ENCODE peak calls at places on chromosomes 6 and 20, in five cellular contexts. One of them, this sample, is unnamed.

GRCh38 chr6:107493158-107494057 is 3.5 kb downstream of the SOBP start:
- DNase-seq in breast epithelium: no peak
- DNase-seq in HCT116: no peak
- DNase-seq in GM23338: peak; percentile 59
- DNase-seq in prostate gland: peak; percentile 16
- DNase-seq in this sample: no peak

GRCh38 chr20:38534756-38535155 is 46.2 kb upstream of the ADIG start:
- DNase-seq in prostate gland: no peak
- DNase-seq in GM23338: no peak
- DNase-seq in breast epithelium: no peak
- DNase-seq in HCT116: no peak
- DNase-seq in this sample: no peak

GRCh38 chr20:19806806-19807691 is 49.0 kb downstream of the RIN2 start:
- DNase-seq in HCT116: no peak
- DNase-seq in prostate gland: peak; percentile 49
- DNase-seq in GM23338: no peak
- DNase-seq in breast epithelium: no peak
- DNase-seq in this sample: no peak

GRCh38 chr6:14177413-14178082 is 60.0 kb downstream of the CD83 start:
- DNase-seq in breast epithelium: no peak
- DNase-seq in prostate gland: no peak
- DNase-seq in GM23338: no peak
- DNase-seq in HCT116: no peak
- DNase-seq in this sample: no peak

GRCh38 chr6:33824461-33825154 is 20.8 kb upstream of the MLN start:
- DNase-seq in breast epithelium: no peak
- DNase-seq in HCT116: peak; percentile 18
- DNase-seq in prostate gland: no peak
- DNase-seq in GM23338: no peak
- DNase-seq in this sample: no peak

GRCh38 chr20:33474097-33474846 is 15.6 kb upstream of the CBFA2T2 start:
- DNase-seq in breast epithelium: no peak
- DNase-seq in prostate gland: no peak
- DNase-seq in HCT116: no peak
- DNase-seq in GM23338: no peak
- DNase-seq in this sample: no peak

GRCh38 chr6:4896401-4896800 is 107.4 kb downstream of the RPP40 start:
- DNase-seq in GM23338: no peak
- DNase-seq in prostate gland: no peak
- DNase-seq in breast epithelium: no peak
- DNase-seq in HCT116: no peak
- DNase-seq in this sample: no peak

GRCh38 chr20:48745330-48745729 is 82.5 kb downstream of the PREX1 start:
- DNase-seq in HCT116: no peak
- DNase-seq in prostate gland: no peak
- DNase-seq in GM23338: no peak
- DNase-seq in breast epithelium: no peak
- DNase-seq in this sample: no peak

GRCh38 chr6:130781557-130781956 is 45.6 kb upstream of the SMLR1 start:
- DNase-seq in prostate gland: no peak
- DNase-seq in HCT116: no peak
- DNase-seq in GM23338: no peak
- DNase-seq in breast epithelium: no peak
- DNase-seq in this sample: no peak

GRCh38 chr6:17021539-17021889 is 80.3 kb upstream of the STMND1 start:
- DNase-seq in breast epithelium: no peak
- DNase-seq in prostate gland: no peak
- DNase-seq in HCT116: no peak
- DNase-seq in GM23338: no peak
- DNase-seq in this sample: no peak

GRCh38 chr20:54350415-54350814 is 125.0 kb upstream of the DOK5 start:
- DNase-seq in GM23338: no peak
- DNase-seq in HCT116: no peak
- DNase-seq in breast epithelium: no peak
- DNase-seq in prostate gland: no peak
- DNase-seq in this sample: no peak

GRCh38 chr6:97978855-97979271 is 695.8 kb upstream of the MMS22L start:
- DNase-seq in HCT116: peak; percentile 32
- DNase-seq in breast epithelium: no peak
- DNase-seq in prostate gland: no peak
- DNase-seq in GM23338: peak; percentile 80
- DNase-seq in this sample: no peak

GRCh38 chr6:72826033-72826432 is 204.2 kb downstream of the KCNQ5 start:
- DNase-seq in GM23338: no peak
- DNase-seq in HCT116: no peak
- DNase-seq in breast epithelium: no peak
- DNase-seq in prostate gland: no peak
- DNase-seq in this sample: no peak

GRCh38 chr6:43014434-43014909 is 423 bp downstream of the KLHDC3 start:
- DNase-seq in GM23338: no peak
- DNase-seq in HCT116: no peak
- DNase-seq in breast epithelium: no peak
- DNase-seq in prostate gland: no peak
- DNase-seq in this sample: no peak

GRCh38 chr6:145882121-145882531 is 67.5 kb upstream of the FBXO30 start:
- DNase-seq in breast epithelium: no peak
- DNase-seq in HCT116: no peak
- DNase-seq in GM23338: no peak
- DNase-seq in prostate gland: no peak
- DNase-seq in this sample: no peak

GRCh38 chr6:166442131-166442530 is 59.4 kb upstream of the MPC1 start:
- DNase-seq in HCT116: no peak
- DNase-seq in GM23338: no peak
- DNase-seq in prostate gland: no peak
- DNase-seq in breast epithelium: no peak
- DNase-seq in this sample: no peak

GRCh38 chr6:52333840-52334200 is 28.1 kb upstream of the PAQR8 start:
- DNase-seq in GM23338: no peak
- DNase-seq in breast epithelium: no peak
- DNase-seq in prostate gland: no peak
- DNase-seq in HCT116: no peak
- DNase-seq in this sample: no peak

GRCh38 chr20:46523696-46524328 is 10.5 kb upstream of the ZNF334 start:
- DNase-seq in prostate gland: no peak
- DNase-seq in HCT116: no peak
- DNase-seq in breast epithelium: no peak
- DNase-seq in GM23338: peak; percentile 67
- DNase-seq in this sample: no peak

GRCh38 chr6:106519460-106520394 is 109.6 kb downstream of the RTN4IP1 start:
- DNase-seq in GM23338: no peak
- DNase-seq in breast epithelium: no peak
- DNase-seq in prostate gland: peak; percentile 33
- DNase-seq in HCT116: peak; percentile 42
- DNase-seq in this sample: peak; percentile 76

GRCh38 chr20:5608104-5608447 is 142.1 kb upstream of the SHLD1 start:
- DNase-seq in GM23338: no peak
- DNase-seq in prostate gland: no peak
- DNase-seq in HCT116: no peak
- DNase-seq in breast epithelium: no peak
- DNase-seq in this sample: no peak

GRCh38 chr6:163036251-163036650 is 308.5 kb downstream of the PACRG start:
- DNase-seq in prostate gland: no peak
- DNase-seq in GM23338: no peak
- DNase-seq in HCT116: no peak
- DNase-seq in breast epithelium: no peak
- DNase-seq in this sample: no peak
- H3K4me3 ChIP-seq in prostate gland: no peak overlapping the region
- H3K4me3 ChIP-seq in GM23338: no peak overlapping the region
- H3K4me3 ChIP-seq in HCT116: no peak overlapping the region
- H3K4me3 ChIP-seq in breast epithelium: no peak overlapping the region
- H3K4me3 ChIP-seq in this sample: no peak overlapping the region

GRCh38 chr6:154227862-154228520 is 128.6 kb downstream of the IPCEF1 start:
- DNase-seq in breast epithelium: no peak
- DNase-seq in HCT116: no peak
- DNase-seq in GM23338: no peak
- DNase-seq in prostate gland: no peak
- DNase-seq in this sample: no peak
- TF ChIP-seq POLR2AphosphoS5 in breast epithelium: no peak
- TF ChIP-seq POLR2AphosphoS5 in HCT116: no peak
- TF ChIP-seq POLR2AphosphoS5 in GM23338: no peak
- TF ChIP-seq POLR2AphosphoS5 in prostate gland: no peak
- TF ChIP-seq POLR2AphosphoS5 in this sample: no peak

GRCh38 chr6:138959521-138959920 is 28.5 kb downstream of the REPS1 start:
- DNase-seq in breast epithelium: no peak
- DNase-seq in GM23338: no peak
- DNase-seq in prostate gland: no peak
- DNase-seq in HCT116: no peak
- DNase-seq in this sample: no peak
- H3K4me3 ChIP-seq in breast epithelium: no peak overlapping the region
- H3K4me3 ChIP-seq in GM23338: no peak overlapping the region
- H3K4me3 ChIP-seq in prostate gland: no peak overlapping the region
- H3K4me3 ChIP-seq in HCT116: no peak overlapping the region
- H3K4me3 ChIP-seq in this sample: no peak overlapping the region

GRCh38 chr20:63868264-63868663 is 3.2 kb downstream of the TPD52L2 start:
- DNase-seq in HCT116: no peak
- DNase-seq in breast epithelium: no peak
- DNase-seq in GM23338: no peak
- DNase-seq in prostate gland: no peak
- DNase-seq in this sample: no peak

GRCh38 chr20:63876489-63877036 is 11.5 kb downstream of the TPD52L2 start:
- DNase-seq in prostate gland: no peak
- DNase-seq in GM23338: no peak
- DNase-seq in HCT116: no peak
- DNase-seq in breast epithelium: no peak
- DNase-seq in this sample: no peak

GRCh38 chr20:63874254-63874653 is 9.2 kb downstream of the TPD52L2 start:
- DNase-seq in GM23338: no peak
- DNase-seq in prostate gland: no peak
- DNase-seq in HCT116: no peak
- DNase-seq in breast epithelium: no peak
- DNase-seq in this sample: no peak

GRCh38 chr20:63877755-63878470 is 12.8 kb downstream of the TPD52L2 start:
- DNase-seq in breast epithelium: no peak
- DNase-seq in HCT116: no peak
- DNase-seq in prostate gland: no peak
- DNase-seq in GM23338: no peak
- DNase-seq in this sample: no peak

GRCh38 chr20:63873477-63873971 is 8.5 kb downstream of the TPD52L2 start:
- DNase-seq in breast epithelium: no peak
- DNase-seq in HCT116: no peak
- DNase-seq in prostate gland: no peak
- DNase-seq in GM23338: no peak
- DNase-seq in this sample: peak; percentile 77
- TF ChIP-seq POLR2AphosphoS5 in breast epithelium: peak; percentile 72
- TF ChIP-seq POLR2AphosphoS5 in HCT116: no peak
- TF ChIP-seq POLR2AphosphoS5 in prostate gland: peak; percentile 69
- TF ChIP-seq POLR2AphosphoS5 in GM23338: no peak
- TF ChIP-seq POLR2AphosphoS5 in this sample: no peak

DNA sequence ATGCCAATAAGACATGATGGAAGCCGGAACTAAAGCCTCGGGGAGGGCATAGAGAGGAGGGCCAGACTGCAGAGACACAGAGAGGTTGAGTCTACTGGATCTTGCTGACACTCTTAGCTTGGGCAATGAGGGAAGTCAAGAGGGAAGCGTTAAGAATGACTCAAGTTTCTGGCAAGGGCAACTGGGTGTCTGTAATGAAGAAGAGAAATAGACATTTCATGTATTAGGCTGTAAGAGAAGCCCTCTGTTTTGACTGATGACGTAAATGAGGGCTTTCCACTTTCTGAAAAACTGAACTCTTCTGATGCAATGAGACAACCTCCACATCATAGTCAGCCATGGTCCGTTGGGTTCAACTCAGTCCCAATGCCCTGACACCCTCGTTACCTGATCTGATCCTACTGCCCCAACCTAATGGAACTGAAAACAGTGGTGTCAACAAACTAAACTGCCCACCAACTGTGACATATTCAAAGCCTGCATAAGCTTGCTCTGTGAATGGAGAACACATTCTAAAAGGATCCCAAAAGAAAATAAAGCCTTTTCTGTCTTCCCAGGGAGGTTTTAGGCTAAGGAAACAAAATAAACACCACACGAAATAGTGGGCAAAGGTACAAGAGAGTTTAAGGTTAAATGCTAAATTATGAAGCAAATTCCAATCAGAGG is 45.8 kb upstream of the PNRC1 start:
- DNase-seq in HCT116: no peak
- DNase-seq in prostate gland: no peak
- DNase-seq in breast epithelium: no peak
- DNase-seq in GM23338: no peak
- DNase-seq in this sample: no peak
- H3K4me3 ChIP-seq in HCT116: no peak overlapping the region
- H3K4me3 ChIP-seq in prostate gland: peak overlapping the region; percentile 2
- H3K4me3 ChIP-seq in breast epithelium: no peak overlapping the region
- H3K4me3 ChIP-seq in GM23338: no peak overlapping the region
- H3K4me3 ChIP-seq in this sample: no peak overlapping the region

DNA sequence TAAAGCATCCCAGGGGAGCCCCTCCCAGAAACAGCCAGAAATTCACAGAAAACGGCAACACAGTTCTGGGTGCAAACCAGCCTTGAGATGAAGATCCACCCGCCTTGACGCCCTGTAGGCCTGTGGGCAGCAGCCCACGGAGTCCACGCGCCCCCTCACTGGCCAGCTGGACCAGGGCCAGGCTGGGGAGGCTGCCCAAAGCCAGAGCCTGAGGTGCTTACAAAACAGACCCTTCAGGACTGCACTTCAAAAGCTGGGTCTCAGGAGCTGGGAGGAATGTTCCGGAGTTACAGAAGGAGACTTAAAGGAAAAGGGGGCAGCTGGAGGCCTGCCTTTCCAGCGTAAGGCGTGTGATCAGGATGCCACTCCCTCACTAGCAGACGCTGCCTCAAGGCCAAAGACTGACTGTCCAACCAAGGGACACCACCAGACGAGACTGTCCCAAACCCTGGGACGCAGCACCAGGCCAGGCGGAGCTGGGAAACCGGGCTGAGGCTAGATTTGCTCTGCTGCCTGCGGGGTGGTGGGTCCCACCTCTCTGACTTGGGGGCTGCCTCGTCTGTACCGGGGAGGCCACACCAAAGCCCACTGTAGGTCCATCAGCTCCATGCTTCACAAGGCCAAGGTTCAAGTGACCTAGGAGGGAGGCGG is 48.1 kb downstream of the RRBP1 start:
- DNase-seq in prostate gland: no peak
- DNase-seq in HCT116: no peak
- DNase-seq in breast epithelium: no peak
- DNase-seq in GM23338: no peak
- DNase-seq in this sample: no peak
- TF ChIP-seq POLR2AphosphoS5 in prostate gland: no peak
- TF ChIP-seq POLR2AphosphoS5 in HCT116: no peak
- TF ChIP-seq POLR2AphosphoS5 in breast epithelium: no peak
- TF ChIP-seq POLR2AphosphoS5 in GM23338: no peak
- TF ChIP-seq POLR2AphosphoS5 in this sample: no peak

DNA sequence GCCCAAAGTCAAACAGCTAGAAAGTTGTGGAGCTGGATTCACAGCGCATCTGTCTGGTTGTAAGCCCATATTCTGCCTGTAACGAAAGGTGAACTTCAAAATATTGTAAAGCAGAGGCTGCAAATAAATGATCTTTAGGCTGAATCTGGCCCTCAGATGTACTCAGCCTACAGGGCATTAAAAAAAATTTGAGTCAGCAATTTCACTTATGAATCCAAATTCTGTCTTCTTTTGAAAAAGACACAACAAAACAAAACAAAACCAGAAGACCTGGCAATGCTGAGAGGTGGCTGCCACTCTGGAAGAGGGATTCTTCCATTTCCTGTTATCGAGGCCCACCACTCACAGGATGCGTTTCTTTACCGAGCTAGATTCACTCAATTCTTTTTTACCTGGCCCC is 7.1 kb downstream of the LAMA4 start:
- DNase-seq in prostate gland: no peak
- DNase-seq in breast epithelium: no peak
- DNase-seq in HCT116: no peak
- DNase-seq in GM23338: no peak
- DNase-seq in this sample: no peak
- H3K4me3 ChIP-seq in prostate gland: no peak overlapping the region
- H3K4me3 ChIP-seq in breast epithelium: no peak overlapping the region
- H3K4me3 ChIP-seq in HCT116: no peak overlapping the region
- H3K4me3 ChIP-seq in GM23338: no peak overlapping the region
- H3K4me3 ChIP-seq in this sample: no peak overlapping the region

This sample was measured in Panc1.